ENCODE peak calls at places on chromosomes 16 and 17, in ten cellular contexts. One of them, this sample, is unnamed.

GRCh38 chr16:69482410-69482951 is 58.1 kb downstream of the CYB5B start:
- DNase-seq in mesendoderm: no peak
- DNase-seq in cardiac muscle cell: peak
- DNase-seq in RPMI7951: peak
- DNase-seq in M059J: peak
- DNase-seq in NCI-H1105 treated with DMSO at 0.1 percent for 48 hours: peak
- DNase-seq in CD4-positive, alpha-beta T cell: no peak
- DNase-seq in endothelial cell: peak
- DNase-seq in transverse colon: no peak
- DNase-seq in putamen: no peak
- DNase-seq in this sample: no peak

GRCh38 chr16:273547-274421 is 2.0 kb downstream of the RGS11 start:
- DNase-seq in NCI-H1105 treated with DMSO at 0.1 percent for 48 hours: no peak
- DNase-seq in transverse colon: peak
- DNase-seq in RPMI7951: no peak
- DNase-seq in M059J: no peak
- DNase-seq in CD4-positive, alpha-beta T cell: no peak
- DNase-seq in cardiac muscle cell: no peak
- DNase-seq in putamen: no peak
- DNase-seq in mesendoderm: no peak
- DNase-seq in endothelial cell: no peak
- DNase-seq in this sample: no peak

GRCh38 chr16:85479972-85480726 is 133.0 kb upstream of the GSE1 start:
- DNase-seq in CD4-positive, alpha-beta T cell: no peak
- DNase-seq in cardiac muscle cell: no peak
- DNase-seq in transverse colon: peak
- DNase-seq in mesendoderm: peak
- DNase-seq in endothelial cell: no peak
- DNase-seq in putamen: no peak
- DNase-seq in RPMI7951: no peak
- DNase-seq in NCI-H1105 treated with DMSO at 0.1 percent for 48 hours: no peak
- DNase-seq in M059J: no peak
- DNase-seq in this sample: no peak

GRCh38 chr16:30748634-30749445 is 615 bp downstream of the PHKG2 start:
- DNase-seq in cardiac muscle cell: peak
- DNase-seq in putamen: no peak
- DNase-seq in endothelial cell: peak
- DNase-seq in CD4-positive, alpha-beta T cell: no peak
- DNase-seq in NCI-H1105 treated with DMSO at 0.1 percent for 48 hours: no peak
- DNase-seq in RPMI7951: peak
- DNase-seq in mesendoderm: peak
- DNase-seq in M059J: peak
- DNase-seq in transverse colon: peak
- DNase-seq in this sample: no peak

GRCh38 chr17:73308017-73308823 is 3.6 kb downstream of the CDC42EP4 start:
- DNase-seq in M059J: peak
- DNase-seq in mesendoderm: peak
- DNase-seq in NCI-H1105 treated with DMSO at 0.1 percent for 48 hours: no peak
- DNase-seq in RPMI7951: peak
- DNase-seq in CD4-positive, alpha-beta T cell: no peak
- DNase-seq in transverse colon: peak
- DNase-seq in endothelial cell: no peak
- DNase-seq in putamen: no peak
- DNase-seq in cardiac muscle cell: peak
- DNase-seq in this sample: no peak

GRCh38 chr17:15279011-15279477 is 13.9 kb upstream of the PMP22 start:
- DNase-seq in CD4-positive, alpha-beta T cell: no peak
- DNase-seq in cardiac muscle cell: no peak
- DNase-seq in RPMI7951: peak
- DNase-seq in endothelial cell: no peak
- DNase-seq in mesendoderm: peak
- DNase-seq in M059J: peak
- DNase-seq in transverse colon: no peak
- DNase-seq in NCI-H1105 treated with DMSO at 0.1 percent for 48 hours: no peak
- DNase-seq in putamen: no peak
- DNase-seq in this sample: no peak

GRCh38 chr16:84478172-84478948 is 26.1 kb downstream of the MEAK7 start:
- DNase-seq in endothelial cell: no peak
- DNase-seq in CD4-positive, alpha-beta T cell: no peak
- DNase-seq in M059J: peak
- DNase-seq in transverse colon: no peak
- DNase-seq in NCI-H1105 treated with DMSO at 0.1 percent for 48 hours: no peak
- DNase-seq in RPMI7951: peak
- DNase-seq in mesendoderm: no peak
- DNase-seq in cardiac muscle cell: peak
- DNase-seq in putamen: no peak
- DNase-seq in this sample: no peak

GRCh38 chr17:59753522-59754467 is 46.3 kb downstream of the VMP1 start:
- DNase-seq in transverse colon: no peak
- DNase-seq in CD4-positive, alpha-beta T cell: no peak
- DNase-seq in putamen: peak
- DNase-seq in M059J: peak
- DNase-seq in NCI-H1105 treated with DMSO at 0.1 percent for 48 hours: peak
- DNase-seq in RPMI7951: peak
- DNase-seq in mesendoderm: peak
- DNase-seq in cardiac muscle cell: peak
- DNase-seq in endothelial cell: no peak
- DNase-seq in this sample: no peak

GRCh38 chr16:58243528-58244004 is 45.7 kb upstream of the CSNK2A2 start:
- DNase-seq in putamen: no peak
- DNase-seq in endothelial cell: no peak
- DNase-seq in NCI-H1105 treated with DMSO at 0.1 percent for 48 hours: no peak
- DNase-seq in CD4-positive, alpha-beta T cell: no peak
- DNase-seq in mesendoderm: peak
- DNase-seq in transverse colon: peak
- DNase-seq in M059J: no peak
- DNase-seq in cardiac muscle cell: no peak
- DNase-seq in RPMI7951: no peak
- DNase-seq in this sample: no peak

GRCh38 chr16:28188085-28188916 is 23.5 kb downstream of the XPO6 start:
- DNase-seq in NCI-H1105 treated with DMSO at 0.1 percent for 48 hours: no peak
- DNase-seq in endothelial cell: no peak
- DNase-seq in RPMI7951: no peak
- DNase-seq in CD4-positive, alpha-beta T cell: no peak
- DNase-seq in putamen: no peak
- DNase-seq in transverse colon: no peak
- DNase-seq in cardiac muscle cell: peak
- DNase-seq in M059J: no peak
- DNase-seq in mesendoderm: no peak
- DNase-seq in this sample: no peak

GRCh38 chr16:83992624-83993023 is 24.6 kb downstream of the NECAB2 start:
- DNase-seq in endothelial cell: no peak
- DNase-seq in cardiac muscle cell: peak
- DNase-seq in M059J: peak
- DNase-seq in putamen: no peak
- DNase-seq in transverse colon: no peak
- DNase-seq in RPMI7951: peak
- DNase-seq in NCI-H1105 treated with DMSO at 0.1 percent for 48 hours: peak
- DNase-seq in CD4-positive, alpha-beta T cell: no peak
- DNase-seq in mesendoderm: no peak
- DNase-seq in this sample: no peak

GRCh38 chr17:64780096-64781012 is 118.2 kb upstream of the SMURF2 start:
- DNase-seq in cardiac muscle cell: no peak
- DNase-seq in M059J: no peak
- DNase-seq in CD4-positive, alpha-beta T cell: peak
- DNase-seq in mesendoderm: peak
- DNase-seq in transverse colon: peak
- DNase-seq in RPMI7951: no peak
- DNase-seq in endothelial cell: peak
- DNase-seq in putamen: no peak
- DNase-seq in NCI-H1105 treated with DMSO at 0.1 percent for 48 hours: peak
- DNase-seq in this sample: peak

GRCh38 chr16:84643180-84643583 is 5.1 kb upstream of the KLHL36 start:
- DNase-seq in mesendoderm: no peak
- DNase-seq in NCI-H1105 treated with DMSO at 0.1 percent for 48 hours: no peak
- DNase-seq in endothelial cell: no peak
- DNase-seq in M059J: peak
- DNase-seq in cardiac muscle cell: peak
- DNase-seq in transverse colon: peak
- DNase-seq in putamen: no peak
- DNase-seq in CD4-positive, alpha-beta T cell: no peak
- DNase-seq in RPMI7951: peak
- DNase-seq in this sample: no peak

GRCh38 chr16:84742561-84743200 is 42.9 kb downstream of the USP10 start:
- DNase-seq in endothelial cell: no peak
- DNase-seq in NCI-H1105 treated with DMSO at 0.1 percent for 48 hours: no peak
- DNase-seq in transverse colon: no peak
- DNase-seq in RPMI7951: no peak
- DNase-seq in cardiac muscle cell: no peak
- DNase-seq in M059J: no peak
- DNase-seq in mesendoderm: no peak
- DNase-seq in putamen: no peak
- DNase-seq in CD4-positive, alpha-beta T cell: no peak
- DNase-seq in this sample: no peak

GRCh38 chr16:12099451-12100123 is 123.1 kb downstream of the SNX29 start:
- DNase-seq in endothelial cell: no peak
- DNase-seq in RPMI7951: no peak
- DNase-seq in CD4-positive, alpha-beta T cell: no peak
- DNase-seq in transverse colon: no peak
- DNase-seq in mesendoderm: no peak
- DNase-seq in NCI-H1105 treated with DMSO at 0.1 percent for 48 hours: no peak
- DNase-seq in putamen: no peak
- DNase-seq in cardiac muscle cell: no peak
- DNase-seq in M059J: no peak
- DNase-seq in this sample: no peak

GRCh38 chr17:57986841-57987581 is 1.0 kb downstream of the VEZF1 start:
- DNase-seq in putamen: peak
- DNase-seq in RPMI7951: peak
- DNase-seq in M059J: peak
- DNase-seq in transverse colon: peak
- DNase-seq in CD4-positive, alpha-beta T cell: peak
- DNase-seq in cardiac muscle cell: peak
- DNase-seq in endothelial cell: peak
- DNase-seq in NCI-H1105 treated with DMSO at 0.1 percent for 48 hours: no peak
- DNase-seq in mesendoderm: peak
- DNase-seq in this sample: peak

This sample was measured in progenitor cell of endocrine pancreas.